ENCODE peak calls at places on chromosomes 12 and 14, in seven cellular contexts. One of them, this sample, is unnamed.

GRCh38 chr14:71488703-71489141 is 443.5 kb upstream of the RGS6 start:
- DNase-seq in hepatocyte: no peak
- DNase-seq in body of pancreas: no peak
- DNase-seq in transverse colon: no peak
- DNase-seq in brain microvascular endothelial cell: peak
- DNase-seq in astrocyte: peak
- DNase-seq in heart left ventricle: no peak
- DNase-seq in this sample: peak

GRCh38 chr12:91331371-91331770 is 148.8 kb upstream of the DCN start:
- DNase-seq in hepatocyte: no peak
- DNase-seq in body of pancreas: no peak
- DNase-seq in transverse colon: no peak
- DNase-seq in brain microvascular endothelial cell: no peak
- DNase-seq in astrocyte: no peak
- DNase-seq in heart left ventricle: no peak
- DNase-seq in this sample: no peak

GRCh38 chr12:96303656-96304055 is 96.6 kb downstream of the CDK17 start:
- DNase-seq in hepatocyte: no peak
- DNase-seq in body of pancreas: no peak
- DNase-seq in transverse colon: no peak
- DNase-seq in brain microvascular endothelial cell: no peak
- DNase-seq in astrocyte: no peak
- DNase-seq in heart left ventricle: no peak
- DNase-seq in this sample: peak

GRCh38 chr12:88876867-88877266 is 296.6 kb upstream of the KITLG start:
- DNase-seq in hepatocyte: no peak
- DNase-seq in body of pancreas: no peak
- DNase-seq in transverse colon: no peak
- DNase-seq in brain microvascular endothelial cell: no peak
- DNase-seq in astrocyte: no peak
- DNase-seq in heart left ventricle: no peak
- DNase-seq in this sample: no peak

GRCh38 chr12:28817524-28817923 is 331.6 kb upstream of the FAR2 start:
- DNase-seq in hepatocyte: no peak
- DNase-seq in body of pancreas: no peak
- DNase-seq in transverse colon: no peak
- DNase-seq in brain microvascular endothelial cell: no peak
- DNase-seq in astrocyte: no peak
- DNase-seq in heart left ventricle: no peak
- DNase-seq in this sample: no peak

GRCh38 chr14:65296402-65296801 is 116.1 kb upstream of the FUT8 start:
- DNase-seq in hepatocyte: no peak
- DNase-seq in body of pancreas: peak
- DNase-seq in transverse colon: no peak
- DNase-seq in brain microvascular endothelial cell: peak
- DNase-seq in astrocyte: peak
- DNase-seq in heart left ventricle: no peak
- DNase-seq in this sample: no peak

GRCh38 chr12:81078469-81079196 is 754 bp downstream of the ACSS3 start:
- DNase-seq in hepatocyte: peak
- DNase-seq in body of pancreas: no peak
- DNase-seq in transverse colon: no peak
- DNase-seq in brain microvascular endothelial cell: peak
- DNase-seq in astrocyte: peak
- DNase-seq in heart left ventricle: peak
- DNase-seq in this sample: peak

GRCh38 chr12:119178544-119179334 is at the start of gene HSPB8:
- DNase-seq in hepatocyte: peak
- DNase-seq in body of pancreas: peak
- DNase-seq in transverse colon: peak
- DNase-seq in brain microvascular endothelial cell: peak
- DNase-seq in astrocyte: peak
- DNase-seq in heart left ventricle: peak
- DNase-seq in this sample: peak

GRCh38 chr14:88934231-88934898 is 109.9 kb downstream of the TTC8 start:
- DNase-seq in hepatocyte: no peak
- DNase-seq in body of pancreas: no peak
- DNase-seq in transverse colon: no peak
- DNase-seq in brain microvascular endothelial cell: peak
- DNase-seq in astrocyte: peak
- DNase-seq in heart left ventricle: no peak
- DNase-seq in this sample: peak

GRCh38 chr12:93609281-93610192 is 37.1 kb downstream of the SOCS2 start:
- DNase-seq in hepatocyte: no peak
- DNase-seq in body of pancreas: no peak
- DNase-seq in transverse colon: no peak
- DNase-seq in brain microvascular endothelial cell: no peak
- DNase-seq in astrocyte: no peak
- DNase-seq in heart left ventricle: no peak
- DNase-seq in this sample: no peak

GRCh38 chr12:64674367-64674922 is 64.2 kb downstream of the RASSF3 start:
- DNase-seq in hepatocyte: no peak
- DNase-seq in body of pancreas: no peak
- DNase-seq in transverse colon: no peak
- DNase-seq in brain microvascular endothelial cell: no peak
- DNase-seq in astrocyte: no peak
- DNase-seq in heart left ventricle: no peak
- DNase-seq in this sample: no peak

GRCh38 chr12:53694746-53695145 is 18.9 kb upstream of the ATP5MC2 start:
- DNase-seq in hepatocyte: no peak
- DNase-seq in body of pancreas: no peak
- DNase-seq in transverse colon: no peak
- DNase-seq in brain microvascular endothelial cell: no peak
- DNase-seq in astrocyte: no peak
- DNase-seq in heart left ventricle: no peak
- DNase-seq in this sample: no peak

GRCh38 chr12:29426516-29426915 is 45.5 kb upstream of the ERGIC2 start:
- DNase-seq in hepatocyte: no peak
- DNase-seq in body of pancreas: no peak
- DNase-seq in transverse colon: no peak
- DNase-seq in brain microvascular endothelial cell: no peak
- DNase-seq in astrocyte: no peak
- DNase-seq in heart left ventricle: no peak
- DNase-seq in this sample: peak

GRCh38 chr12:88299567-88300101 is 157.5 kb downstream of the TMTC3 start:
- DNase-seq in hepatocyte: peak
- DNase-seq in body of pancreas: no peak
- DNase-seq in transverse colon: no peak
- DNase-seq in brain microvascular endothelial cell: peak
- DNase-seq in astrocyte: peak
- DNase-seq in heart left ventricle: no peak
- DNase-seq in this sample: peak

GRCh38 chr12:105337391-105337790 is 6.9 kb downstream of the C12orf75 start:
- DNase-seq in hepatocyte: no peak
- DNase-seq in body of pancreas: no peak
- DNase-seq in transverse colon: no peak
- DNase-seq in brain microvascular endothelial cell: no peak
- DNase-seq in astrocyte: no peak
- DNase-seq in heart left ventricle: no peak
- DNase-seq in this sample: no peak

GRCh38 chr12:105338954-105339353 is 8.5 kb downstream of the C12orf75 start:
- DNase-seq in hepatocyte: no peak
- DNase-seq in body of pancreas: no peak
- DNase-seq in transverse colon: no peak
- DNase-seq in brain microvascular endothelial cell: no peak
- DNase-seq in astrocyte: no peak
- DNase-seq in heart left ventricle: no peak
- DNase-seq in this sample: no peak

GRCh38 chr12:105343836-105344235 is 13.3 kb downstream of the C12orf75 start:
- DNase-seq in hepatocyte: no peak
- DNase-seq in body of pancreas: no peak
- DNase-seq in transverse colon: no peak
- DNase-seq in brain microvascular endothelial cell: no peak
- DNase-seq in astrocyte: no peak
- DNase-seq in heart left ventricle: no peak
- DNase-seq in this sample: no peak

GRCh38 chr12:105342464-105342863 is 12.0 kb downstream of the C12orf75 start:
- DNase-seq in hepatocyte: no peak
- DNase-seq in body of pancreas: no peak
- DNase-seq in transverse colon: no peak
- DNase-seq in brain microvascular endothelial cell: no peak
- DNase-seq in astrocyte: no peak
- DNase-seq in heart left ventricle: no peak
- DNase-seq in this sample: no peak

DNA sequence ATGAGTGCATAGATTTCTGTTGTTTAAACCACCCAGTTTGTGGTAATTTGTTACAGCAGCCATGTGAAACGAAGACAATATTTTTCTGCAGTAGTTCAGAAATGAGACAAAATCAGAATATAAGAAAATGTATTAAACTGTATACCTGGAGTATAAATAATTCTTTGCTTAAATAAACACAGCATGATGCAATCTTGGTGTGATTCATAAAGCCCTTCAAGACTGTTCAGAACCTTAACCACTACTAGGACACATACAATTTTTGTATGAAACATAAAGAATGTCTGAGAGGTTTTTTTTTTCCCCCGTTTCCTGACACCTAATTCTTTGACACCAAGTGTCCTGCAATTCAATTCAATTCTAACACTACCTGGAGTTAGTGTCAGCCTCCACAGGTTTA is 10.5 kb downstream of the C12orf75 start:
- DNase-seq in hepatocyte: no peak
- DNase-seq in body of pancreas: no peak
- DNase-seq in transverse colon: no peak
- DNase-seq in brain microvascular endothelial cell: no peak
- DNase-seq in astrocyte: peak
- DNase-seq in heart left ventricle: no peak
- DNase-seq in this sample: peak
- H3K4me3 ChIP-seq in hepatocyte: no peak
- H3K4me3 ChIP-seq in body of pancreas: no peak
- H3K4me3 ChIP-seq in transverse colon: no peak
- H3K4me3 ChIP-seq in brain microvascular endothelial cell: no peak
- H3K4me3 ChIP-seq in astrocyte: no peak
- H3K4me3 ChIP-seq in heart left ventricle: no peak
- H3K4me3 ChIP-seq in this sample: no peak

GRCh38 chr14:63203618-63204406 is 431 bp upstream of the RHOJ start:
- DNase-seq in hepatocyte: peak
- DNase-seq in body of pancreas: peak
- DNase-seq in transverse colon: peak
- DNase-seq in brain microvascular endothelial cell: peak
- DNase-seq in astrocyte: peak
- DNase-seq in heart left ventricle: peak
- DNase-seq in this sample: peak
- TF ChIP-seq CTCF in hepatocyte: peak
- TF ChIP-seq CTCF in body of pancreas: no peak
- TF ChIP-seq CTCF in transverse colon: no peak
- TF ChIP-seq CTCF in brain microvascular endothelial cell: peak
- TF ChIP-seq CTCF in astrocyte: peak
- TF ChIP-seq CTCF in heart left ventricle: peak
- TF ChIP-seq CTCF in this sample: no peak

DNA sequence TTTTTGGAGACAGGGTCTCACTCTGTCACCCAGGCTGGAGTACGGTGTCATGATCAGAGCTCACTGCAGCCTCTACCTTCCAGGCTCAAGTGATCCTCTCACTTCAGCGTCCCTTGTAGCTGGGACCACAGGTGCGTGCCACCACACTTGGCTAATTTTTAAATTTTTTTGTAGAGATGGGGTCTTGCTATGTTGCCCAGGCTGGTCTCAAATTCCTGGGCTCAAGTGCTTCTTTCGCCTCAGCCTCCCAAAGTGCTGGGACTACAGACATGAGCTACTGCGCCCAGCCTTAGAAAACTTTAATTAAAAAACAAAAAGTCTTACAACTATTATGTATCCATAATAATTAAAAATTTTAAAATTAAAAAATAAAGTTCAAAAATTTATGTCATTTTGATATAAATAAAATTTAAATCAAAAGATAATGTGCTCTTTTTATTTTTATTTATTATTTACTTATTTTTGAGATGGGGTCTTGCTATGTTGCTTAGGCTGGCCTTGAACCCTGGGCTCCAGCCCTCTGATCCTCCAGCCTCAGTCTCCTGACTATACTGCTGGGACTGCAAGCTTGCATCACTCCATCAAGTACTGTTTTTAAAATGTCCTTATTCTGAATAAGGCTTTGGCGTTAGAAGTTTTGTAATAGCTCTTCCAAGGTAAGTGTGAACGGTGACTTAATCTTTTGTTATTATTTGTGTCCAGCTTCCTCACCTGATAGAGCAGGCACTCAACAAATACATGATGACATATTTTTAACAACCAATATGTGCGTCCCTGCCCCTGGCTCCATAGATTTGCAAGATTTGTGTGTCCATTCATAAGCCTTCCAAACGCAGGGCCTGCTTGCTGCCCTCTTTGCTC is 1.6 kb downstream of the C1RL start:
- DNase-seq in hepatocyte: no peak
- DNase-seq in body of pancreas: no peak
- DNase-seq in transverse colon: no peak
- DNase-seq in brain microvascular endothelial cell: no peak
- DNase-seq in astrocyte: no peak
- DNase-seq in heart left ventricle: no peak
- DNase-seq in this sample: peak
- H3K4me3 ChIP-seq in hepatocyte: peak
- H3K4me3 ChIP-seq in body of pancreas: peak
- H3K4me3 ChIP-seq in transverse colon: peak
- H3K4me3 ChIP-seq in brain microvascular endothelial cell: peak
- H3K4me3 ChIP-seq in astrocyte: peak
- H3K4me3 ChIP-seq in heart left ventricle: peak
- H3K4me3 ChIP-seq in this sample: peak

GRCh38 chr12:68031174-68031573 is 41.9 kb downstream of the IFNG-AS1 start:
- DNase-seq in hepatocyte: no peak
- DNase-seq in body of pancreas: no peak
- DNase-seq in transverse colon: no peak
- DNase-seq in brain microvascular endothelial cell: no peak
- DNase-seq in astrocyte: no peak
- DNase-seq in heart left ventricle: no peak
- DNase-seq in this sample: no peak

GRCh38 chr12:68031881-68032739 is 42.9 kb downstream of the IFNG-AS1 start:
- DNase-seq in hepatocyte: no peak
- DNase-seq in body of pancreas: no peak
- DNase-seq in transverse colon: no peak
- DNase-seq in brain microvascular endothelial cell: no peak
- DNase-seq in astrocyte: no peak
- DNase-seq in heart left ventricle: no peak
- DNase-seq in this sample: no peak

GRCh38 chr12:68030248-68030647 is 41.0 kb downstream of the IFNG-AS1 start:
- DNase-seq in hepatocyte: no peak
- DNase-seq in body of pancreas: no peak
- DNase-seq in transverse colon: no peak
- DNase-seq in brain microvascular endothelial cell: no peak
- DNase-seq in astrocyte: no peak
- DNase-seq in heart left ventricle: no peak
- DNase-seq in this sample: no peak

GRCh38 chr12:68034567-68034966 is 45.3 kb downstream of the IFNG-AS1 start:
- DNase-seq in hepatocyte: no peak
- DNase-seq in body of pancreas: no peak
- DNase-seq in transverse colon: no peak
- DNase-seq in brain microvascular endothelial cell: no peak
- DNase-seq in astrocyte: no peak
- DNase-seq in heart left ventricle: no peak
- DNase-seq in this sample: no peak

DNA sequence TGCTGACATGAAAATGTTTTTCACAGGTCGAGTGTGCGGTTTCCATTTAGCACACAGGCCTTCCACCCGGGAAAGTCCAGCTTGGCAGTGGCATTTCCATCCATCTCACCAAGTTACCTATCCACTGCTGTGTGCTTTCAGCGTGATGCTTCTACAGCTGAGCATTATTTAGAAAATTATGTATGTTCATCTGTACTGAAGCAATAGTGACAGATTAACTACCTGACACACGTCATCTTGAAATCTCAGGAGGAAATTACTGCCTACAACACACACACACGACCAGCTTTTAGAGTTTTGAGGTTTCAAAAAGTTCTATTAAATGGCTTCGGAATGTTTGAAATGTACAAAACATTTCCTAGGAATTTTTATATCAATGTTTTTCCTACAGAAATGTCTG is 39.4 kb downstream of the IFNG-AS1 start:
- DNase-seq in hepatocyte: no peak
- DNase-seq in body of pancreas: no peak
- DNase-seq in transverse colon: no peak
- DNase-seq in brain microvascular endothelial cell: no peak
- DNase-seq in astrocyte: no peak
- DNase-seq in heart left ventricle: no peak
- DNase-seq in this sample: no peak
- TF ChIP-seq CTCF in hepatocyte: no peak
- TF ChIP-seq CTCF in body of pancreas: no peak
- TF ChIP-seq CTCF in transverse colon: no peak
- TF ChIP-seq CTCF in brain microvascular endothelial cell: no peak
- TF ChIP-seq CTCF in astrocyte: no peak
- TF ChIP-seq CTCF in heart left ventricle: no peak
- TF ChIP-seq CTCF in this sample: no peak